ENCODE peak calls at places on chromosomes 4 and X, in six cellular contexts. G is GM23338, R is PC-3, W is GM23248, Z is hepatocyte, A is OCI-LY7. T is an unnamed sample. For H3K4me1, the result is how much of the 10 kb centered on the place peaks cover.

GRCh38 chrX:12080265-12080664 is 58.0 kb upstream of the FRMPD4 start:
- DNase-seq in Z (peak), R (peak), W (peak), G (peak), A (peak), T (peak)

GRCh38 chrX:12441376-12442128 is 303.3 kb downstream of the FRMPD4 start:
- DNase-seq in W (peak), Z (no peak), A (no peak), G (no peak), R (peak), T (no peak)

GRCh38 chr4:22607382-22607781 is 85.4 kb upstream of the GBA3 start:
- DNase-seq in R (peak), W (peak), Z (peak), A (peak), G (peak), T (peak)

GRCh38 chr4:89939994-89940393 is 45.3 kb downstream of the MMRN1 start:
- DNase-seq in W (no peak), Z (peak), R (no peak), A (no peak), G (no peak), T (no peak)

GRCh38 chr4:66357316-66357715 is 687.0 kb upstream of the EPHA5 start:
- DNase-seq in W (no peak), Z (no peak), G (no peak), R (peak), A (no peak), T (no peak)

GRCh38 chr4:158624889-158625478 is 46.7 kb downstream of the C4orf46 start:
- DNase-seq in Z (peak), G (peak), W (peak), R (peak), A (peak), T (peak)

GRCh38 chr4:143025111-143025704 is 159.5 kb upstream of the USP38 start:
- DNase-seq in G (peak), A (no peak), R (peak), Z (no peak), W (peak), T (peak)

GRCh38 chrX:320126-320783 is 1.7 kb upstream of the GTPBP6 start:
- DNase-seq in Z (no peak), A (no peak), W (peak), G (peak), R (peak), T (peak)

GRCh38 chrX:68732906-68733493 is 85.5 kb downstream of the STARD8 start:
- DNase-seq in Z (peak), R (peak), W (peak), A (peak), G (peak), T (peak)

GRCh38 chr4:151921811-151922210 is 161.0 kb upstream of the GATB start:
- DNase-seq in Z (no peak), R (peak), W (peak), G (no peak), A (no peak), T (no peak)

GRCh38 chrX:48972214-48973164 is 845 bp upstream of the KCND1 start:
- DNase-seq in Z (peak), W (peak), G (peak), A (no peak), R (peak), T (peak)

GRCh38 chr4:173990879-173991231 is 292.6 kb downstream of the FBXO8 start:
- DNase-seq in R (no peak), A (no peak), W (no peak), G (peak), Z (peak), T (peak)

GRCh38 chr4:76950846-76951321 is 1.3 kb downstream of the SEPTIN11 start:
- DNase-seq in G (peak), R (peak), A (peak), W (peak), Z (peak), T (peak)
- TF ChIP-seq EZH2phosphoT487 in G (no peak), R (no peak), A (no peak), W (no peak), Z (no peak), T (no peak)

GRCh38 chr4:7784131-7784870 is 155.4 kb downstream of the AFAP1 start:
- DNase-seq in R (no peak), G (no peak), A (no peak), Z (no peak), W (no peak), T (no peak)
- H3K4me1 ChIP-seq in R (under half), G (under half), A (under half), Z (under half), W (under half), T (under half)

DNA sequence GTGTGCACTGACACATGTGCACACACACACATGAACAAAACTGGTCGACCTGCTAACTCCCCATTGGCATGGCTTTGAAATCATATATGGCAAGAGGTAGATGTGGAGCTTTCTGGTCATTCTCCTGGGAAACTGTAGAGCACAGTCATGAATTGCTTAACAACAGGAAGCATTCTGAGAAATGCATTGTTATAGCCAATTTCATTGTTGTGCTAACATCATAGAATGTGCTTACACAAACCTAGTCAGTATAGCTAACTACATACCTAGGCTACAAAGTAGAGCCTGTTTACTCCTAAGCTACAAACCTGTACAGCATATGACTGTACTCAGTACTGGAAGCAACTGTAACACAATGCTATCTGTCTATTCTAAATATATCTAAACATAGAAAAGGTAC is 134.2 kb upstream of the SH3RF1 start:
- DNase-seq in R (peak), G (peak), A (no peak), W (peak), Z (no peak), T (no peak)
- TF ChIP-seq EZH2phosphoT487 in R (no peak), G (no peak), A (no peak), W (no peak), Z (no peak), T (no peak)

GRCh38 chr4:169121920-169122319 is 111.9 kb upstream of the CBR4 start:
- DNase-seq in W (no peak), G (peak), R (peak), Z (no peak), A (no peak), T (no peak)
- H3K4me1 ChIP-seq in W (under half), G (under half), R (under half), Z (under half), A (under half), T (under half)

DNA sequence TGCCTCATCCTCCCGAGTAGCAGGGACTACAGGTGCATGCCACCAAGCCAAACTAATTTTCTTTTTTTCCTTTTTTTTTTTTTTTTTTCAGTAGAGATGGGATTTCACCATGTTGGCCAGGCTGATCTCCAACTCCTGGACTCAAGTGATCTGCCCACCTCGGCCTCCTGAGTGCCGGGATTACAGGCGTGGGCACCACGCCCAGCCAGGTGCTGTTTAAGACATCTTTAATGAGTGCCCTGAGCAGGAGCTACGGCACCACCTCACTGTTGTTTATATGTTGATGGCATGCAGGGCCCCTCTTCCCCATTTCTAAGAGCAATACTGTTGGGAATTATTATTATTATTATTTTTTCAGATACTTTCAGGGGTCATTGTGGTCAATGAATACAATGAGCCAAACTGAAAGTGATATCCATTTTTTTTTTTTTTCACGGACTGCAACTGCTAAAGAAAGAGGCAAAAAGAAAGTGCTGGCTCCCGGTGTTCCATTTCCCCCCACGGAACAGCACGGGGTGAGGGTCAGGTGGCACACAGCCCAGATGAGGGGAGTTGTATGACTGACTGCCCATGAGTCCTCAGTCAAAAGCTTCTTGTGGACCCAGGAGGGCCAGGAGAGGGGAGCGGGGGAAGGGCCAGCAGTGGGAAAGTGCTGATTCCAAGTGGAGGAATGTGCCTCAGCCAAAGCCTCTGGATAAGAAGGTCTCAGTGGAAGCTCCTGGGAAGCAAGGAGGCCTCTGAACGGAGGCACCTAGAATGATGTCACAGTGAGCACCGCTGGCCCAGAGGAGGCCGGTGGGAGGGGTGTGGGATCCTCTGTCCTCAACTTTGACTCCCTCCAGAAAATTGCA is 101.8 kb upstream of the HPF1 start:
- DNase-seq in G (no peak), Z (no peak), A (no peak), R (no peak), W (no peak), T (peak)
- TF ChIP-seq EZH2phosphoT487 in G (no peak), Z (no peak), A (no peak), R (no peak), W (no peak), T (no peak)

DNA sequence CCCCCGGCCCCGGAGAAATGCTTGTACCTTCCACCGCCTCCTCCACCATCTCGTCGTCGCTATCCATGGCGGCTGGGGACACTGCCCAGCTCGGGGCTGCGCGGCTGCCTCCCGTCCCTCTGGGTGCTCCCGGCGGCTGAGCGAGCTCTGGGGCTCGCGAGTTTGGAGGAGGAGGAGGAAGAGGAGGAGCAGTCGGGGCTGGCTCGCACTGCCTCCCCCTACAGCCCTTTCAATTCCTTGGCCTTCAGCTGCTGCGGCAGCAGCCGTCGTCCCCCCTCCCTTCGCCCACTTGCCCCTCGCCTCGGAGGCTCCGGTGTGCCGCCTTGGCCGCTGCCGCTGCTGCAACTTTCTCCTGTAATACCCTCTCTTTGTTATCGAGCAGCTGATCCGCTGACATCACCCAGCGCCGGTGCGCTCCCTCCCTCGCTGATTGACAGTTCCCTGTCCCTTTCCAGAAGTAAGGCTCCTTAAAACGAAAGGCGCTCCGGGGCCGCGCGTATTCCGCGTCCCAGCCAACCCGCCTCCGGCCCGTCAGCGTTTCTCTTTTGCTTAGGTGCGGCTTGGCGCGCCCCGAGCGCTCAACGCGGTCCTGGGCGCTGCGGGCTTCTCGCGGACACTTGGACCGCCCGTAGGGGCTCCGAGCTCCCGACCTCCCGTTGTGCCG is at the start of gene SETD7:
- DNase-seq in R (peak), Z (peak), A (peak), W (peak), G (peak), T (peak)
- H3K4me1 ChIP-seq in R (under half), Z (under half), A (half or more), W (under half), G (under half), T (under half)

DNA sequence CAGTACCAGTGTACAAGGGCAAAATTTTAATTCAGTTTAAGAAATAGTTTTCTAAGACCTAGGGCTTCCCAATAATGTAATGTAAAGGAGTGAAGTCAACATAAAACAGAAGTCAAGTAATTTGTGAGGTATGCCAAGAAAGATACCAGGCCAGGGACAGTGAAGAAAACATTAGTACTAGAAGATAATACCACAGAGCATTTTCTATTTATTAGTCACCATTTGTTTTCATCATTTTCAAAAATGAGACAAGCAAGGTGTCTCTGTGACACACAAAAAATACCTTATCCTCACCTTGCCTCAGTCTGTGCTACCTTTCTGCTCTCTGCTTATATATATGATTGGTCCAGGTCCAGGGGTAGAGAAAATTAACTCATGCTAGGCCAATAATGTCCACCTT is 46.8 kb downstream of the VEGFC start:
- DNase-seq in R (peak), G (no peak), Z (no peak), A (no peak), W (peak), T (no peak)
- TF ChIP-seq EZH2phosphoT487 in R (no peak), G (no peak), Z (no peak), A (no peak), W (no peak), T (no peak)

DNA sequence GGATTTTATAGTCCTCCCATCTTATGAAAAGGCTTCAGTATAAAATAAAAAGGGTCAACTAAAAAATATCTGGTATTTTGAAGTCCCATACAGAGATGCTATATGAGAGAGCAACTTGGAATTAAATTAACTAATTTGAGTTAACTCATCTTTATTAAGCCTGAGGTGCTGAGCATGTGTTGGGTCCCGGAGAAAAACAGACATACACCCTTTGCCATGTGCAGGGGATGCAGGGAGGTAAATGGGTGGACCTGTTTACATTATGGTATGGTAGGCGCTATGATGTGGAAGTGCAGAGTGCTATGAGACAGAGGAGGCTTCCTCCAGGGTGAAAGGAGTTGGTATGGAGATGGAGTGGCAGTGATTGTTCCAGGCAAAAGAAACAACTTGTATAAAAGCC is 151.8 kb downstream of the RASL11B start:
- DNase-seq in W (no peak), R (no peak), G (no peak), Z (no peak), A (no peak), T (no peak)
- H3K4me1 ChIP-seq in W (half or more), R (under half), G (under half), Z (half or more), A (under half), T (under half)